ENCODE peak calls at places on chromosome 20, in nine cellular contexts. I, X, S, R, B, C, U, Y and A are unnamed samples.

GRCh38 chr20:62052842-62053464 is 12.7 kb downstream of the TAF4 start:
- DNase-seq in Y (no peak), X (peak), S (no peak), C (no peak), U (no peak), I (no peak), B (no peak), R (no peak), A (no peak)

GRCh38 chr20:2866236-2866635 is 7.0 kb upstream of the PTPRA start:
- DNase-seq in R (no peak), S (no peak), I (no peak), X (no peak), U (no peak), Y (no peak), B (no peak), C (no peak), A (no peak)

GRCh38 chr20:56433880-56434255 is 21.8 kb downstream of the CASS4 start:
- DNase-seq in C (no peak), I (no peak), S (no peak), X (peak), B (no peak), Y (no peak), U (no peak), R (peak), A (peak)

GRCh38 chr20:19327401-19327800 is 115.0 kb downstream of the SLC24A3 start:
- DNase-seq in C (no peak), Y (no peak), I (no peak), B (no peak), U (no peak), S (no peak), X (no peak), R (no peak), A (no peak)

GRCh38 chr20:327946-328563 is 2.7 kb downstream of the SOX12 start:
- DNase-seq in I (no peak), S (no peak), Y (no peak), R (no peak), B (no peak), U (no peak), C (no peak), X (no peak), A (no peak)

GRCh38 chr20:50303573-50304500 is 113.2 kb downstream of the CEBPB start:
- DNase-seq in U (no peak), B (no peak), I (peak), Y (peak), S (no peak), X (no peak), R (peak), C (peak), A (no peak)

GRCh38 chr20:41308290-41308691 is 9.2 kb downstream of the ZHX3 start:
- DNase-seq in U (no peak), C (no peak), R (peak), S (no peak), B (no peak), Y (no peak), X (no peak), I (no peak), A (no peak)

GRCh38 chr20:34907616-34908469 is 31.4 kb downstream of the ACSS2 start:
- DNase-seq in B (no peak), I (no peak), X (no peak), C (no peak), U (peak), R (peak), Y (no peak), S (no peak), A (no peak)

GRCh38 chr20:19976595-19977372 is 40.4 kb upstream of the NAA20 start:
- DNase-seq in R (peak), I (no peak), B (no peak), X (no peak), U (peak), C (no peak), S (no peak), Y (peak), A (no peak)

GRCh38 chr20:51628533-51629398 is 86.2 kb upstream of the NFATC2 start:
- DNase-seq in C (peak), Y (no peak), X (no peak), S (no peak), U (no peak), R (peak), I (no peak), B (no peak), A (peak)

GRCh38 chr20:63268256-63268655 is 4.4 kb upstream of the ARFGAP1 start:
- DNase-seq in R (no peak), Y (no peak), B (no peak), U (no peak), C (no peak), X (no peak), S (no peak), I (no peak), A (no peak)

GRCh38 chr20:1320902-1321653 is 7.9 kb downstream of the SDCBP2 start:
- DNase-seq in C (peak), S (no peak), R (no peak), B (no peak), Y (no peak), I (no peak), U (no peak), X (no peak), A (no peak)

GRCh38 chr20:1702288-1702687 is 44.7 kb upstream of the SIRPG start:
- DNase-seq in Y (no peak), C (no peak), B (no peak), S (no peak), I (no peak), R (no peak), U (no peak), X (no peak), A (no peak)

GRCh38 chr20:50575869-50576720 is 65.9 kb downstream of the PTPN1 start:
- DNase-seq in R (peak), B (peak), Y (peak), S (no peak), U (peak), X (peak), I (peak), C (peak), A (peak)

GRCh38 chr20:47984437-47984836 is 199.2 kb upstream of the SULF2 start:
- DNase-seq in I (no peak), C (no peak), X (no peak), U (no peak), S (no peak), R (no peak), B (no peak), Y (no peak), A (no peak)

GRCh38 chr20:2814587-2815051 is at the start of gene C20orf141:
- DNase-seq in U (peak), R (peak), I (no peak), B (no peak), Y (no peak), C (no peak), S (peak), X (no peak), A (no peak)

GRCh38 chr20:34675993-34676641 is 775 bp downstream of the PIGU start:
- DNase-seq in U (no peak), X (no peak), I (no peak), R (no peak), B (no peak), C (no peak), S (no peak), Y (no peak), A (no peak)

GRCh38 chr20:17680128-17680835 is 1.8 kb downstream of the RRBP1 start:
- DNase-seq in S (no peak), Y (peak), C (no peak), X (no peak), B (no peak), U (peak), R (peak), I (no peak), A (no peak)

GRCh38 chr20:25483431-25484132 is 76.1 kb downstream of the GINS1 start:
- DNase-seq in Y (peak), B (no peak), I (no peak), R (no peak), S (no peak), X (no peak), C (no peak), U (no peak), A (no peak)

GRCh38 chr20:33650753-33651561 is 11.2 kb upstream of the C20orf144 start:
- DNase-seq in I (no peak), R (no peak), U (no peak), C (no peak), S (no peak), B (no peak), Y (no peak), X (no peak), A (peak)

GRCh38 chr20:24670341-24670821 is 201.0 kb downstream of the SYNDIG1 start:
- DNase-seq in I (no peak), C (peak), R (no peak), Y (no peak), X (no peak), B (no peak), S (no peak), U (no peak), A (no peak)

GRCh38 chr20:10637062-10637559 is 36.7 kb downstream of the JAG1 start:
- DNase-seq in S (no peak), B (no peak), I (no peak), U (no peak), C (peak), X (no peak), Y (no peak), R (peak), A (no peak)

GRCh38 chr20:36988494-36988966 is 37.0 kb upstream of the SAMHD1 start:
- DNase-seq in R (peak), X (no peak), U (no peak), B (no peak), S (no peak), Y (no peak), C (no peak), I (no peak), A (peak)

GRCh38 chr20:45735552-45735951 is 13.4 kb downstream of the SPINT4 start:
- DNase-seq in R (no peak), X (no peak), I (no peak), C (no peak), S (no peak), B (no peak), U (no peak), Y (no peak), A (no peak)

GRCh38 chr20:43558412-43559146 is at the start of gene SGK2:
- DNase-seq in R (peak), I (no peak), C (no peak), S (no peak), X (no peak), U (peak), B (no peak), Y (no peak), A (no peak)

GRCh38 chr20:19211661-19212523 is 550 bp upstream of the SLC24A3 start:
- DNase-seq in X (no peak), B (no peak), R (no peak), U (no peak), Y (peak), S (no peak), I (peak), C (peak), A (no peak)

GRCh38 chr20:58712823-58713731 is 20.5 kb downstream of the NPEPL1 start:
- DNase-seq in S (peak), X (peak), C (peak), Y (peak), I (peak), R (no peak), B (no peak), U (no peak), A (peak)

GRCh38 chr20:32585011-32585518 is at the start of gene NOL4L:
- DNase-seq in X (peak), C (no peak), U (no peak), R (no peak), I (no peak), Y (no peak), B (no peak), S (no peak), A (peak)

GRCh38 chr20:30912006-30912660 is 345.3 kb upstream of the DEFB115 start:
- DNase-seq in C (no peak), Y (peak), I (peak), B (no peak), X (no peak), U (no peak), S (no peak), R (peak), A (no peak)

GRCh38 chr20:19380211-19380610 is 167.8 kb downstream of the SLC24A3 start:
- DNase-seq in R (no peak), B (no peak), Y (no peak), U (no peak), S (no peak), X (no peak), C (no peak), I (no peak), A (no peak)

GRCh38 chr20:8254911-8255582 is 123.0 kb downstream of the PLCB1 start:
- DNase-seq in X (no peak), I (no peak), S (no peak), B (no peak), Y (no peak), C (no peak), U (no peak), R (no peak), A (no peak)

GRCh38 chr20:34996243-34996984 is 40.7 kb downstream of the MYH7B start:
- DNase-seq in S (no peak), I (no peak), R (no peak), Y (peak), U (no peak), B (no peak), X (no peak), C (no peak), A (no peak)

GRCh38 chr20:35120012-35120701 is 27.0 kb downstream of the EDEM2 start:
- DNase-seq in X (no peak), S (no peak), I (no peak), B (no peak), R (peak), U (no peak), C (no peak), Y (no peak), A (peak)

GRCh38 chr20:49385471-49385870 is 97.0 kb downstream of the KCNB1 start:
- DNase-seq in C (no peak), I (peak), X (no peak), B (no peak), S (no peak), U (no peak), R (peak), Y (no peak), A (no peak)

GRCh38 chr20:54067606-54068174 is 2.7 kb downstream of the BCAS1 start:
- DNase-seq in X (no peak), U (peak), I (peak), S (no peak), Y (no peak), C (no peak), B (no peak), R (peak), A (peak)

GRCh38 chr20:41136336-41136694 is 1.0 kb upstream of the PLCG1 start:
- DNase-seq in Y (no peak), B (peak), S (no peak), U (no peak), I (no peak), X (no peak), C (no peak), R (no peak), A (no peak)

GRCh38 chr20:1933465-1933870 is 38.3 kb downstream of the SIRPA start:
- DNase-seq in C (peak), I (no peak), X (no peak), S (no peak), R (peak), B (no peak), Y (no peak), U (no peak), A (no peak)